ENCODE peak calls at places on chromosomes 11 and 22, in four cellular contexts. X is right cardiac atrium, W is heart right ventricle, N is caudate nucleus. B is an unnamed sample.

GRCh38 chr11:57379732-57380131 is 1.2 kb downstream of the PRG3 start:
- DNase-seq in X (no peak), W (no peak), N (no peak), B (no peak)

GRCh38 chr11:45449036-45449601 is 163.0 kb upstream of the SYT13 start:
- DNase-seq in N (peak), W (no peak), X (no peak), B (no peak)

GRCh38 chr11:2097356-2097997 is 41.7 kb downstream of the IGF2 start:
- DNase-seq in N (no peak), W (peak), X (peak), B (peak)

GRCh38 chr11:2767751-2768150 is 68.0 kb upstream of the KCNQ1OT1 start:
- DNase-seq in W (peak), N (no peak), X (no peak), B (no peak)

GRCh38 chr11:132088551-132088950 is 718.1 kb downstream of the NTM start:
- DNase-seq in X (no peak), W (no peak), N (no peak), B (no peak)

GRCh38 chr22:20885557-20886323 is 26.9 kb downstream of the SNAP29 start:
- DNase-seq in N (peak), W (peak), X (peak), B (peak)

GRCh38 chr11:66639066-66639813 is 737 bp downstream of the RBM4 start:
- DNase-seq in N (no peak), X (no peak), W (peak), B (no peak)

GRCh38 chr11:90912631-90913030 is 689.8 kb upstream of the CHORDC1 start:
- DNase-seq in N (no peak), W (no peak), X (no peak), B (no peak)

GRCh38 chr11:114280696-114281095 is 15.5 kb upstream of the NNMT start:
- DNase-seq in W (peak), X (peak), N (no peak), B (no peak)

GRCh38 chr11:116230453-116230852 is 542.3 kb downstream of the BUD13 start:
- DNase-seq in N (no peak), X (no peak), W (no peak), B (no peak)

GRCh38 chr22:29587938-29588699 is 7.2 kb upstream of the NIPSNAP1 start:
- DNase-seq in X (no peak), W (no peak), N (no peak), B (no peak)

GRCh38 chr11:3645552-3645951 is 624 bp downstream of the ART1 start:
- DNase-seq in N (no peak), W (no peak), X (no peak), B (no peak)

GRCh38 chr11:73539506-73540084 is 58.3 kb downstream of the FAM168A start:
- DNase-seq in X (no peak), W (no peak), N (no peak), B (no peak)

GRCh38 chr11:66875376-66875775 is 18.5 kb downstream of the LRFN4 start:
- DNase-seq in N (no peak), X (peak), W (no peak), B (no peak)

GRCh38 chr11:116692318-116693106 is 80.3 kb downstream of the BUD13 start:
- DNase-seq in N (no peak), X (no peak), W (no peak), B (peak)

DNA sequence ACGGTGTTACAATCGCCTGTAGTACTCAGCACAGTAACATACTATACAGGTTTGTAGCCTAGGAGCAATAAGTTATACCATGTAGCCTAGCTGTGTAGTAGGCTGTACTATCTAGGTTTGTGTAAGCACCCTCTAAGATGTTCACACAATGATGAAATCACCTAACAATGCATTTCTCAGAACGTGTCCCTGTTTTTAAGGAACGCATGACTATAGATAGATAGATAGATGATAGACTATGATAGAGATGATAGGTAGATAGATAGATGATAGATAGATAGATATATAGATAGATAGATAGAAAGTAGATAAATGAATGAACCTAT is 203.9 kb downstream of the FAM76B start:
- DNase-seq in N (no peak), X (no peak), W (no peak), B (no peak)
- H3K27ac ChIP-seq in N (no peak), X (no peak), W (no peak), B (no peak)

GRCh38 chr11:8067567-8067928 is 13.5 kb upstream of the TUB start:
- DNase-seq in N (no peak), W (no peak), X (no peak), B (no peak)

GRCh38 chr11:8066911-8067455 is 14.0 kb upstream of the TUB start:
- DNase-seq in W (peak), X (no peak), N (no peak), B (peak)

GRCh38 chr11:8069771-8070170 is 11.2 kb upstream of the TUB start:
- DNase-seq in W (no peak), X (no peak), N (no peak), B (no peak)

GRCh38 chr11:8068605-8069221 is 12.3 kb upstream of the TUB start:
- DNase-seq in N (no peak), W (peak), X (peak), B (peak)

GRCh38 chr11:8067929-8068575 is 13.0 kb upstream of the TUB start:
- DNase-seq in W (peak), X (no peak), N (no peak), B (peak)
- H3K27ac ChIP-seq in W (peak), X (peak), N (no peak), B (peak)

GRCh38 chr11:704189-704798 is 1.7 kb upstream of the EPS8L2 start:
- DNase-seq in N (no peak), X (peak), W (no peak), B (no peak)
- H3K27ac ChIP-seq in N (no peak), X (no peak), W (no peak), B (no peak)

GRCh38 chr11:70119502-70119901 is 41.4 kb downstream of the ANO1 start:
- DNase-seq in W (no peak), X (no peak), N (no peak), B (no peak)

GRCh38 chr11:70115778-70116177 is 37.7 kb downstream of the ANO1 start:
- DNase-seq in W (no peak), N (no peak), X (no peak), B (no peak)

GRCh38 chr11:70116386-70117077 is 38.4 kb downstream of the ANO1 start:
- DNase-seq in W (no peak), X (peak), N (no peak), B (no peak)

GRCh38 chr11:70118642-70119041 is 40.5 kb downstream of the ANO1 start:
- DNase-seq in X (no peak), W (no peak), N (no peak), B (no peak)

DNA sequence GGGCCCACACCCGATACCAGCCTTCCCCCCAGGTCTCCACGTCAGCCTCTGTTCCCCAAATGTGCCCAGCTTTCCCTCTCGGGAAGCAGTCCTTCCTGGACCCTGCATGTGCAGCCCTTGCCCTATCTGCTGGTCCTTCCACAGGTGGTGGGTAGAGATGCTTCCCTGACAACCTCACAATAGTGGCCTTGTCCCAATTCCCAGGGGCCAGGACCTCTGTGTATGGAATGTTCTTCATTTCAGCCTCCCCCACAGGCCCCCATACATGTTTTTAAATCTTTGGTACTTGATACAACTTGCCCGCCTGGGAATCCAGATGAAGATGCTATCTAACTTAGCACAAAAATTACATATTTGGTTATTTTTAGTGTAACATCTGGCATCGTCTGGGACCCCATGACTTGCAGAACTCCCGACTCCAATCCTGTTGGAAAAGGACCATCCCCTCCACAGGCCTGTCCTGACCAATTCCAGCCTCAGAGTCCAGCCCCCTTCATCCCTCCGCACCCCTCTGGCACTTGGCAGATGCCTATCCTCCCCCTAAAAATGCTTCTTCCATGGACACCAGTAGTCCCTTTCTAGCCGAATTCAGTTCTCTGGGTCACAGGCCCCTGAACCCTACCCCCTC is 39.6 kb downstream of the ANO1 start:
- DNase-seq in X (peak), W (no peak), N (no peak), B (no peak)
- H3K27ac ChIP-seq in X (no peak), W (no peak), N (no peak), B (peak)

GRCh38 chr22:48453751-48454485 is 1373.8 kb downstream of the BRD1 start:
- DNase-seq in W (no peak), N (no peak), X (no peak), B (no peak)
- H3K27ac ChIP-seq in W (no peak), N (no peak), X (no peak), B (no peak)

DNA sequence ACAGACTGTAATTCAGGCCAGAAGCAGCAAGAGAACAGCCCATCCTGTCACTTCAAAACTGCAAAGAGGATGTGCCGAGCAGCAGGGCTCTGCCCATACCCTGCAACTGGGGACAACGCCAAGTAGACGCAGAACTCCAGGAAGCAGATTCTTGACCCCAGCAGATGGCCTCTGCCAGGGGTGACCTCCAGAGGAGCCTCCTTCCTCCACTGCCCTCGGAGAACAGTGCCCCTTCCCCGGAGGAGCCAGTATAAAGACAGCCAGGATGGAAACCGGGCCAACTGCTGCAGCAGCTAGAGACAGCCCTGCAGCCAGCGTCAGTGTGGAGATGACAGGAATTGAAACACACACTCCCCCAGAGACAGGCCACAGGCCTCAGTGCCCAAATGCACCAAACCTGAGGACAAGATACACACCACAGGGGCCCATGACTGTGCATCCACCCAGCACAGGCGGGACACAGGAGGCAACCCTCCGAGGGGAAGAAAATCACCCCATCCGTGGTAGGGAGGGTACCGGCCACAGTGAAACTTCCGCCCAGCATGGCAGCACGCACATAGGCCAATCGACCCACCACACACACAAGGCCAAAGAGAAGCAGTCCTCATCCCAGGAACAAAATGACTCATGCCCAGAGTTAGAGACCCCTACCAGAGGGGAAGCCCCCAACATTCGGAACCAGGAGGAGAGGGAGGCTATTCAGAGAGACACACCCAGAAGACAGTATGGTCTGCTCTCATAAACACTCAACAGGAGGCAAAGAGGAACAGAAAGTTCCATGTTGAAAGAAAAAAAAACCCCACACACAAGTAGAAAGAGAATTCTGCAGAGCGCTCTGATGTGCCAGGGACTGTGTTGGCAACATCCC is 5.6 kb downstream of the AHNAK start:
- DNase-seq in X (peak), N (no peak), W (peak), B (no peak)
- H3K27ac ChIP-seq in X (peak), N (no peak), W (peak), B (peak)

GRCh38 chr11:65391007-65391406 is 4.6 kb downstream of the FRMD8 start:
- DNase-seq in N (no peak), X (no peak), W (peak), B (no peak)

GRCh38 chr11:65386307-65387081 is at the start of gene FRMD8:
- DNase-seq in X (peak), N (peak), W (peak), B (peak)

GRCh38 chr11:65390099-65390941 is 3.9 kb downstream of the FRMD8 start:
- DNase-seq in X (no peak), W (no peak), N (no peak), B (no peak)

GRCh38 chr11:65389294-65389980 is 3.0 kb downstream of the FRMD8 start:
- DNase-seq in X (no peak), W (no peak), N (no peak), B (no peak)

GRCh38 chr11:65388731-65389130 is 2.3 kb downstream of the FRMD8 start:
- DNase-seq in N (no peak), X (no peak), W (no peak), B (no peak)
- H3K27ac ChIP-seq in N (no peak), X (peak), W (no peak), B (no peak)

GRCh38 chr11:68818181-68818580 is 23.5 kb downstream of the CPT1A start:
- DNase-seq in N (no peak), X (no peak), W (no peak), B (no peak)

GRCh38 chr11:68817554-68817953 is 24.2 kb downstream of the CPT1A start:
- DNase-seq in W (no peak), X (no peak), N (no peak), B (no peak)

GRCh38 chr11:68821670-68822069 is 20.0 kb downstream of the CPT1A start:
- DNase-seq in N (no peak), X (no peak), W (no peak), B (no peak)

GRCh38 chr11:68816917-68817419 is 24.7 kb downstream of the CPT1A start:
- DNase-seq in N (no peak), X (no peak), W (no peak), B (no peak)

DNA sequence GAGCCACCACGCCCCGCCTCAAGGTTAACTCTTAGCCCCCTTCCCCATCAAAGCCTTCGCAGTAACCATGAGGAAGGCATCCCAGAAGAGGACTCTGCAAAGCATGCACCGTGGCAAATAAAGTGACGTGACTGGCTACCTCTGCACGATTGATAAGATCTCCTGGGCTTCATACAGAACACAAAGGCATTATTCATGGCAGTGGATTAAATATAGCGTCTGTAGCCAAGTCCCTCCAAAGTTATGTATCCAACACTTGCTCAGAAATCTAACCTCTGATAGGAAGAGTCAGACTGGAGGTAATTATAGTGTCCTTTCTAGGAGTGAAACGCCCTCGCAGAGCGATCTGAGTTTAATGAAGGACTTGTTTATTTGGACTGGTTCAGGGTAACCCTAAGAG is 22.4 kb downstream of the CPT1A start:
- DNase-seq in X (no peak), W (no peak), N (no peak), B (no peak)
- H3K27ac ChIP-seq in X (no peak), W (no peak), N (no peak), B (no peak)

GRCh38 chr22:24543068-24543675 is 11.8 kb downstream of the GUCD1 start:
- DNase-seq in W (no peak), X (no peak), N (no peak), B (no peak)
- H3K27ac ChIP-seq in W (no peak), X (no peak), N (no peak), B (peak)

B was measured in right atrium auricular region.